ENCODE peak calls at places on chromosomes 5 and 9, in six cellular contexts. G is right cardiac atrium, D is cardiac muscle cell, Z is bronchial epithelial cell, H is BJ, X is stomach. Y is an unnamed sample.
A peak's percentile ranks its signal among the peaks of the same experiment; 100 is the strongest.

GRCh38 chr5:113227798-113228197 is 207.0 kb downstream of the TSSK1B start:
- DNase-seq in H (no peak), X (no peak), D (no peak), G (no peak), Z (no peak), Y (no peak)

GRCh38 chr9:16255217-16255616 is 615.3 kb downstream of the BNC2 start:
- DNase-seq in D (no peak), G (no peak), X (no peak), H (no peak), Z (no peak), Y (no peak)

GRCh38 chr9:2816476-2817141 is 27.3 kb downstream of the PUM3 start:
- DNase-seq in G (no peak), Z (peak; percentile 54), D (peak; percentile 91), X (no peak), H (no peak), Y (no peak)

GRCh38 chr5:143064207-143064606 is 294.0 kb downstream of the ARHGAP26 start:
- DNase-seq in D (peak; percentile 60), G (no peak), X (no peak), H (no peak), Z (peak; percentile 90), Y (no peak)

GRCh38 chr9:78029601-78030552 is 1.7 kb downstream of the GNAQ start:
- DNase-seq in D (peak; percentile 50), X (no peak), G (peak; percentile 12), Z (peak; percentile 38), H (no peak), Y (no peak)

GRCh38 chr5:149284501-149284900 is 12.8 kb downstream of the AFAP1L1 start:
- DNase-seq in G (peak; percentile 46), H (no peak), Z (peak; percentile 82), X (no peak), D (peak; percentile 75), Y (no peak)

GRCh38 chr5:89034588-89034987 is 151.6 kb upstream of the MEF2C start:
- DNase-seq in Z (peak; percentile 50), D (no peak), G (no peak), H (no peak), X (no peak), Y (no peak)

GRCh38 chr9:126819482-126819881 is 14.6 kb downstream of the ZBTB43 start:
- DNase-seq in D (no peak), X (no peak), G (no peak), H (no peak), Z (no peak), Y (no peak)

GRCh38 chr5:142782976-142783539 is 12.9 kb downstream of the ARHGAP26 start:
- DNase-seq in G (peak; percentile 72), D (peak; percentile 50), Z (no peak), H (no peak), X (no peak), Y (no peak)

GRCh38 chr5:61933787-61934626 is 372.0 kb upstream of the KIF2A start:
- DNase-seq in X (peak; percentile 58), D (peak; percentile 60), G (peak; percentile 14), H (no peak), Z (peak; percentile 71), Y (peak; percentile 59)

GRCh38 chr9:121637441-121638222 is 13.8 kb upstream of the DAB2IP start:
- DNase-seq in D (peak; percentile 50), X (no peak), H (no peak), G (no peak), Z (peak; percentile 59), Y (no peak)

GRCh38 chr5:141223112-141223783 is at the start of gene PCDHB14:
- DNase-seq in G (no peak), D (peak; percentile 27), X (no peak), H (no peak), Z (peak; percentile 13), Y (peak; percentile 26)

GRCh38 chr9:96072930-96073329 is 197.4 kb downstream of the ERCC6L2 start:
- DNase-seq in X (no peak), G (no peak), D (no peak), H (no peak), Z (no peak), Y (no peak)

GRCh38 chr9:94697972-94698581 is 28.4 kb upstream of the AOPEP start:
- DNase-seq in G (no peak), H (no peak), X (no peak), Z (peak; percentile 63), D (peak; percentile 27), Y (no peak)

GRCh38 chr9:21974542-21975409 is 19.4 kb downstream of the CDKN2A start:
- DNase-seq in D (peak; percentile 30), H (no peak), G (peak; percentile 30), X (peak; percentile 61), Z (peak; percentile 56), Y (no peak)

GRCh38 chr5:61332891-61333350 is 863 bp downstream of the ZSWIM6 start:
- DNase-seq in H (no peak), Z (peak; percentile 32), D (peak; percentile 77), X (peak; percentile 50), G (peak; percentile 74), Y (no peak)

GRCh38 chr9:106757539-106757938 is 105.4 kb upstream of the ZNF462 start:
- DNase-seq in X (no peak), H (no peak), D (no peak), Z (no peak), G (no peak), Y (no peak)

GRCh38 chr5:63923914-63924313 is 38.3 kb downstream of the HTR1A start:
- DNase-seq in Z (peak; percentile 67), G (no peak), H (no peak), X (peak; percentile 48), D (no peak), Y (no peak)

GRCh38 chr5:159049844-159050318 is 49.8 kb downstream of the EBF1 start:
- DNase-seq in X (no peak), H (no peak), Z (peak; percentile 8), D (peak; percentile 81), G (no peak), Y (no peak)

GRCh38 chr9:126630458-126631237 is 16.9 kb downstream of the LMX1B start:
- DNase-seq in H (no peak), Z (peak; percentile 15), G (no peak), D (no peak), X (no peak), Y (no peak)

GRCh38 chr5:2656186-2656585 is 95.3 kb downstream of the IRX2 start:
- DNase-seq in Z (peak; percentile 12), X (no peak), G (no peak), D (peak; percentile 29), H (peak; percentile 35), Y (no peak)

GRCh38 chr9:110476251-110476650 is 103.3 kb downstream of the SVEP1 start:
- DNase-seq in X (no peak), G (no peak), Z (no peak), H (no peak), D (no peak), Y (no peak)

GRCh38 chr5:95704150-95704549 is 21.4 kb upstream of the SPATA9 start:
- DNase-seq in D (no peak), G (no peak), H (no peak), X (no peak), Z (no peak), Y (no peak)

GRCh38 chr5:2864515-2864914 is 113.0 kb upstream of the IRX2 start:
- DNase-seq in D (no peak), X (no peak), G (no peak), H (no peak), Z (no peak), Y (no peak)

GRCh38 chr5:163379298-163380155 is 57.9 kb upstream of the CCNG1 start:
- DNase-seq in H (no peak), X (no peak), D (peak; percentile 93), G (no peak), Z (peak; percentile 86), Y (peak; percentile 45)

GRCh38 chr9:14522627-14523379 is 170.4 kb downstream of the ZDHHC21 start:
- DNase-seq in D (no peak), Z (no peak), X (no peak), H (no peak), G (no peak), Y (no peak)

DNA sequence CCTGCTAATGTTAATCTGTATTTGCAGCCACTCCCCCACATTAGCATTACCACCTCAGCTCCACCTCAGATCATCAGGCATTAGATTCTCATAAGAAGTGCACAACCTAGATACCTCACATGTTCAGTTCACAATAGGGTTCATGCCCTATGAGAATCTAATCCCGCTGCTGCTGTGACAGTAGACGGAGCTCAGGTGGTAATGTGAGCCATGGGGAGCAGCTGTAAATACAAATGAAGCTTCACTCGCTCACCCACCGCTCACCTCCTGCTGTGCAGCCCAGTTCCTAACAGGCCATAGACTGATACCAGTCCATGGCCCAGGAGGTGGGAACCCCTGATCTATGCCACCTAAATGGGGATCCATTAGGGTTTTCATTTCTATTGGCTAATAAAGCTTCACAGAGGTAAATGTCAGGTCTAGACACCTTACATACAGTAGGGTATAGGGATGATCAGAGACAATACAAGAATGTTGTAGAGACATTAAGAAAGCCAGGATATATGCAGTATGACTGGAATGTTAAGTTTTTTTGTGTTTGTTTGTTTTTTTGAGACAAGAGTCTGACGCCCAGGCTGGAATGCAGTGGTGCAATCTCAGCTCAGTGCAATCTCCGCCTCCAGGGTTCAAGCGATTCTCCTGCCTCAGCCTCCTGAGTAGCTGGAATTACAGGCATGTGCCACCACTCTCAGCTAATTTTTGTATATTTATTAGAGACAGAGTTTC is 6.3 kb upstream of the HNRNPA0 start:
- DNase-seq in G (no peak), D (no peak), Z (no peak), X (no peak), H (no peak), Y (no peak)
- H3K4me3 ChIP-seq in G (no peak overlapping the region), D (no peak overlapping the region), Z (no peak overlapping the region), X (no peak overlapping the region), H (no peak overlapping the region), Y (no peak overlapping the region)

DNA sequence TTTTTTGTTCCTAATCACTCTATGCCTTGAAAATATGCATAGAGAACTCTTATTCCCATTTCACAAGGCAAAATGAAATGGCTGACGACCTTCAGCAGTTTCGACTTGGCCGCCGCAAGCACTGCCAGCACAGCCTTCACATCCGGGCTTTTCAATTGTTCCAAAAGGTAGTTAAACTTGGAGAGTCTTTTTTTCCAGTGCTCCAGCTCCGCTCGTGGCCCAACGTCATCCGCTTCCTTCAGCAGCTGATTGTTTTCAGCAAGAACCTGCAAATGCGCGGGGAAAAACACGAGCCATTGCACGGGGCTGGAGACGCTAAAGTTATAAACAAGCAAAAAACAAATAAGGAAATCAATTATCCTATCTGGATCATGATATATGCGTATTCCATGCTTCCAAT is 25.4 kb downstream of the DNAH5 start:
- DNase-seq in D (no peak), G (no peak), X (no peak), H (no peak), Z (no peak), Y (no peak)
- H3K4me3 ChIP-seq in D (no peak overlapping the region), G (no peak overlapping the region), X (no peak overlapping the region), H (no peak overlapping the region), Z (no peak overlapping the region), Y (no peak overlapping the region)

GRCh38 chr9:100083448-100084144 is 15.2 kb downstream of the ERP44 start:
- DNase-seq in D (no peak), X (no peak), H (no peak), G (no peak), Z (no peak), Y (peak; percentile 31)
- H3K4me3 ChIP-seq in D (no peak overlapping the region), X (no peak overlapping the region), H (no peak overlapping the region), G (no peak overlapping the region), Z (no peak overlapping the region), Y (no peak overlapping the region)

DNA sequence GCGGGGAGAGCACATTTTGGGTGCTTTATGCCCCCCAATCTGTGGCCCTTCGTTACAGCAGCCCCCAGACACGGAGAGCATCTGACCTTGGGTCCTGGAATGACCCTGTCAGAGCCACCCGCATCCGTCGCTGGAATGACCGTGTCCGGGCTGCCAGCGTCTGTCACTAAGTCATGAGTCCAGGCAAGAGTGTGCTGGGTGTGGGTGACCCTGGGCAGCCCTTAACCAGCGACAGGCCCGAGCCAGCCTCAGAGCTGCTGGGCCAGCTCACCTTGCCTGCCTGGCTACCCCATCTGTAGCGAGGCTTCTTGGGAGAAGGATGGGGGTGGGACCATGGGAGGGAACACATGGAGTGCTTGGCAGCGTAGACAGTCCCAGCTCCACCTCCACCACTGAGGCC is 46.8 kb upstream of the NOTCH1 start:
- DNase-seq in G (no peak), X (no peak), Z (no peak), H (no peak), D (no peak), Y (no peak)
- H3K4me3 ChIP-seq in G (no peak overlapping the region), X (no peak overlapping the region), Z (no peak overlapping the region), H (no peak overlapping the region), D (no peak overlapping the region), Y (no peak overlapping the region)

Y was measured in HAP-1.